ENCODE peak calls at places on chromosome 19, in nine cellular contexts. V is activated CD4-positive, alpha-beta T cell treated with anti-CD3 and anti-CD28 coated beads, Interleukin-2, amount 50 U/mL, for 48 hours; M is GM23248; J is hippocampal formation; S is uterus; K is CD8-positive, alpha-beta memory T cell; H is left cardiac atrium; I is GM23338; D is ELF-1. U is an unnamed sample.

GRCh38 chr19:45506246-45506990 is 861 bp upstream of the VASP start:
- DNase-seq in V (peak; percentile 100), M (peak; percentile 96), J (peak; percentile 81), S (peak; percentile 93), K (peak; percentile 95), H (peak; percentile 96), I (peak; percentile 98), D (peak; percentile 95), U (peak; percentile 87)

GRCh38 chr19:35560271-35560670 is 3.2 kb downstream of the ATP4A start:
- DNase-seq in V (no peak), M (no peak), J (no peak), S (no peak), K (no peak), H (no peak), I (no peak), D (no peak), U (no peak)

GRCh38 chr19:53908933-53909415 is at the start of gene CACNG7:
- DNase-seq in V (no peak), M (no peak), J (no peak), S (no peak), K (no peak), H (no peak), I (peak; percentile 83), D (no peak), U (no peak)

GRCh38 chr19:54106716-54107115 is 4.1 kb downstream of the NDUFA3 start:
- DNase-seq in V (no peak), M (no peak), J (no peak), S (no peak), K (no peak), H (no peak), I (no peak), D (no peak), U (no peak)

GRCh38 chr19:48991823-48992570 is 1.1 kb downstream of the GYS1 start:
- DNase-seq in V (no peak), M (peak; percentile 92), J (peak; percentile 15), S (peak; percentile 52), K (no peak), H (peak; percentile 76), I (peak; percentile 64), D (peak; percentile 77), U (no peak)

GRCh38 chr19:10998045-10998533 is 37.3 kb downstream of the SMARCA4 start:
- DNase-seq in V (no peak), M (no peak), J (no peak), S (no peak), K (no peak), H (peak; percentile 37), I (no peak), D (no peak), U (no peak)

GRCh38 chr19:46932346-46932745 is 71.5 kb downstream of the ARHGAP35 start:
- DNase-seq in V (no peak), M (peak; percentile 53), J (no peak), S (no peak), K (no peak), H (no peak), I (no peak), D (no peak), U (no peak)

GRCh38 chr19:55112781-55113569 is 4.5 kb downstream of the PPP1R12C start:
- DNase-seq in V (no peak), M (no peak), J (no peak), S (peak; percentile 42), K (no peak), H (no peak), I (peak; percentile 76), D (no peak), U (peak; percentile 51)

GRCh38 chr19:40420451-40420765 is 5.4 kb downstream of the SERTAD1 start:
- DNase-seq in V (no peak), M (no peak), J (no peak), S (no peak), K (no peak), H (no peak), I (no peak), D (no peak), U (no peak)

U was measured in GM12892.